ENCODE peak calls at places on chromosomes 2 and 18, in seven cellular contexts. C, F, V, S, K, I and Z are unnamed samples.
A peak's percentile ranks its signal among the peaks of the same experiment; 100 is the strongest.

GRCh38 chr2:156466739-156467405 is 30.7 kb downstream of the GPD2 start:
- DNase-seq in C (no peak), F (no peak), V (no peak), S (no peak), K (no peak), I (no peak), Z (no peak)

GRCh38 chr2:9958057-9958456 is 6.6 kb downstream of the GRHL1 start:
- DNase-seq in C (no peak), F (no peak), V (no peak), S (no peak), K (no peak), I (no peak), Z (no peak)

GRCh38 chr2:199452200-199452990 is 5.3 kb downstream of the SATB2 start:
- DNase-seq in C (no peak), F (no peak), V (no peak), S (no peak), K (no peak), I (no peak), Z (no peak)

GRCh38 chr18:36608107-36608506 is 220.7 kb downstream of the TPGS2 start:
- DNase-seq in C (no peak), F (no peak), V (no peak), S (no peak), K (no peak), I (no peak), Z (no peak)

GRCh38 chr2:239934571-239935171 is 90.5 kb downstream of the NDUFA10 start:
- DNase-seq in C (peak; percentile 36), F (peak; percentile 50), V (peak; percentile 57), S (peak; percentile 52), K (peak; percentile 10), I (no peak), Z (peak; percentile 74)

GRCh38 chr18:27728659-27729058 is 448.3 kb downstream of the CDH2 start:
- DNase-seq in C (no peak), F (no peak), V (no peak), S (no peak), K (no peak), I (no peak), Z (no peak)

GRCh38 chr2:6896930-6897759 is 19.6 kb downstream of the RSAD2 start:
- DNase-seq in C (no peak), F (peak; percentile 55), V (no peak), S (no peak), K (no peak), I (no peak), Z (peak; percentile 41)

GRCh38 chr18:45197526-45197970 is 417.7 kb upstream of the SLC14A2 start:
- DNase-seq in C (no peak), F (peak; percentile 1), V (no peak), S (no peak), K (no peak), I (peak; percentile 2), Z (no peak)

GRCh38 chr18:48314694-48315093 is 94.5 kb downstream of the ZBTB7C start:
- DNase-seq in C (no peak), F (no peak), V (no peak), S (no peak), K (no peak), I (no peak), Z (no peak)